ENCODE peak calls at places on chromosomes 16 and 17, in eight cellular contexts. Z is GM23338, Q is H1, P is K562, M is SK-N-SH, U is HCT116, N is HepG2, F is GM12878. H is an unnamed sample.
A peak's percentile ranks its signal among the peaks of the same experiment; 100 is the strongest.

GRCh38 chr16:29686740-29687327 is 7.9 kb downstream of the QPRT start:
- DNase-seq in Z (no peak), Q (no peak), P (no peak), M (no peak), U (no peak), N (no peak), F (no peak), H (no peak)

GRCh38 chr16:278863-279366 is 1.5 kb upstream of the ARHGDIG start:
- DNase-seq in Z (peak; percentile 70), Q (no peak), P (peak; percentile 81), M (no peak), U (no peak), N (peak; percentile 12), F (peak; percentile 8), H (peak; percentile 39)

GRCh38 chr17:67055041-67055443 is 10.7 kb downstream of the CACNG1 start:
- DNase-seq in Z (no peak), Q (no peak), P (no peak), M (no peak), U (no peak), N (no peak), F (no peak), H (no peak)

GRCh38 chr16:52439750-52440149 is 107.2 kb downstream of the TOX3 start:
- DNase-seq in Z (no peak), Q (no peak), P (no peak), M (no peak), U (no peak), N (no peak), F (no peak), H (no peak)

GRCh38 chr16:31876955-31877828 is 3.6 kb downstream of the ZNF267 start:
- DNase-seq in Z (no peak), Q (no peak), P (no peak), M (no peak), U (no peak), N (peak; percentile 87), F (peak; percentile 94), H (peak; percentile 83)

GRCh38 chr17:38958326-38958725 is 8.9 kb downstream of the FBXO47 start:
- DNase-seq in Z (no peak), Q (no peak), P (no peak), M (no peak), U (no peak), N (no peak), F (no peak), H (peak; percentile 53)

GRCh38 chr17:63431939-63432804 is 13.9 kb downstream of the CYB561 start:
- DNase-seq in Z (no peak), Q (no peak), P (peak; percentile 92), M (peak; percentile 92), U (no peak), N (peak; percentile 81), F (no peak), H (peak; percentile 49)

GRCh38 chr16:17831330-17831729 is 360.6 kb upstream of the XYLT1 start:
- DNase-seq in Z (peak; percentile 52), Q (no peak), P (no peak), M (no peak), U (no peak), N (no peak), F (no peak), H (no peak)

GRCh38 chr16:9135797-9136196 is 44.4 kb downstream of the HAPSTR1 start:
- DNase-seq in Z (no peak), Q (no peak), P (no peak), M (no peak), U (no peak), N (no peak), F (no peak), H (no peak)

GRCh38 chr17:79142375-79142774 is 67.8 kb downstream of the ENGASE start:
- DNase-seq in Z (no peak), Q (no peak), P (no peak), M (no peak), U (no peak), N (no peak), F (no peak), H (no peak)

GRCh38 chr17:15262291-15263205 is 2.6 kb downstream of the PMP22 start:
- DNase-seq in Z (peak; percentile 69), Q (no peak), P (peak; percentile 83), M (peak; percentile 84), U (peak; percentile 87), N (no peak), F (no peak), H (peak; percentile 63)

GRCh38 chr16:57981636-57982035 is 10.7 kb upstream of the CNGB1 start:
- DNase-seq in Z (no peak), Q (no peak), P (no peak), M (no peak), U (no peak), N (no peak), F (no peak), H (no peak)

GRCh38 chr16:60100371-60100770 is 1366.3 kb upstream of the GOT2 start:
- DNase-seq in Z (no peak), Q (no peak), P (no peak), M (no peak), U (no peak), N (no peak), F (no peak), H (no peak)

GRCh38 chr16:59601452-59601851 is 867.3 kb upstream of the GOT2 start:
- DNase-seq in Z (no peak), Q (no peak), P (no peak), M (no peak), U (no peak), N (no peak), F (no peak), H (no peak)

DNA sequence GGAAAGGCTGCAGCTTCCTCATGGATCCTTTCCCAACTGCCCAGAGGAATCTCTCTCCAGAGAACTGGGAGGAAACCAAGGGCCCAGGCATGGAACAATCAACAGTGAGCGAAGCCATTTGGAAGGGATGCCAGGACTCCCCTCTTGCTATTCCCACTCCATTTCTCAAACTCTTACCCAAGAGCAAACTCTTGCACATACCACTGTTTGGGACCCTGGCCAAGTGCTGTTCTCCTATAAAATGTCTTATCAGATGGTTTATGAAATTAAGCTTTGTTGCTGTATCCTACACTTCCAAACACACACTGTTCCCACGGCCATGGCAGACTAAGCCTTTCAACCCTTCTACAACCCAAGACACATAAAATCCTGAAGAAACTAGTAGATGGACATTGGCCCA is 48.3 kb upstream of the AXIN2 start:
- DNase-seq in Z (no peak), Q (no peak), P (no peak), M (no peak), U (no peak), N (no peak), F (no peak), H (no peak)
- TF ChIP-seq POLR2AphosphoS5 in Z (no peak), Q (no peak), P (no peak), M (no peak), U (no peak), N (no peak), F (no peak), H (no peak)

DNA sequence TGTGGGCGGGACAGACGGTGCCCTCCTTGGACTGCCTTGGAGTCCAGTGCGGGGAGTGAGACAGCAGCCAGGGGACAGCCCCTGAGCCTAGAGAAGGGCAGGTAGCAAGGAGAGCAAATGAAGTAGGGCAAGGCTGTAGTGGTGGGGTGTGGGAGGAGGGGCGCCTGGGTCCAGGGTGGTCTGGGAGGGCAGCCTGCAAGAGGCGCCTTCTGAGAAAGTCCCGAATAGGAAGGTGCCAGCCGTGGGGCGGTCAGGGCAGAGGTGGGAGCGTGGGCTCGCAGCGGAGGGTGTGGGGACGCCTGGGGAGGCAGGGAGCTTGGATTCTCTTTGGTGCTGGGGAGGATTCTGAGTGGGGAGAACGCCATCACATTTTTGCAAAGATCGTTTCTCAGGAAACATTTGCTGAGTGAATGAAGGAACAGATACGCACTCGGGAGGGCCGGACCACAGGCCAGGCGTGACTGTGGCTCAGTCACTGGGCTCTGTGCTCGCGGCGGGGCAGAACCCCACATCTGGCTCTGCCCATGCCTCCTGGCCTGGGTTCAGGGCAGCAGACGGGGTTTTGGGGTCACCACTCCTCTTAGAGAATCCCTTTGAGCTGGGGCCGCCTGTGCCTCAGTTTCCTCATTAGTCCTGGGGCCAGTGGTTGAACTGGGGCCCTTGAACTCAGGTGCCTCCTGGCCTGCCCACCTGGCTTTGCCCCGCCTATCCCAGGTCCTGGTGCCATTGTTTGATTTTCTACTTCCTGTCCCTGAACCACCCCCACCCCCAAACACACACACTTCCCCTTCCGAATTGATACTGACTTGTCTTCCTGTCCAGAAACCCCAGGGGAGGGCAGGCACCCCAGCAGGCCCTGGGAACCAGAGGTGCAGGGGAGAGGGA is 4.2 kb downstream of the SNN start:
- DNase-seq in Z (no peak), Q (no peak), P (no peak), M (no peak), U (no peak), N (no peak), F (peak; percentile 39), H (no peak)
- H3K4me2 ChIP-seq in Z (peak overlapping the region; percentile 26), Q (no peak overlapping the region), P (no peak overlapping the region), M (no peak overlapping the region), U (no peak overlapping the region), N (no peak overlapping the region), F (peak overlapping the region; percentile 93), H (no peak overlapping the region)

GRCh38 chr16:11085025-11085485 is 140.7 kb downstream of the CLEC16A start:
- DNase-seq in Z (no peak), Q (no peak), P (no peak), M (peak; percentile 67), U (no peak), N (no peak), F (no peak), H (no peak)

GRCh38 chr16:11080999-11081630 is 136.8 kb downstream of the CLEC16A start:
- DNase-seq in Z (no peak), Q (no peak), P (no peak), M (no peak), U (no peak), N (no peak), F (no peak), H (no peak)

GRCh38 chr16:11082108-11082859 is 137.9 kb downstream of the CLEC16A start:
- DNase-seq in Z (no peak), Q (no peak), P (no peak), M (no peak), U (no peak), N (no peak), F (no peak), H (no peak)

GRCh38 chr16:11084484-11085024 is 140.2 kb downstream of the CLEC16A start:
- DNase-seq in Z (no peak), Q (no peak), P (peak; percentile 43), M (no peak), U (peak; percentile 58), N (peak; percentile 23), F (no peak), H (no peak)

GRCh38 chr16:11082860-11083388 is 138.6 kb downstream of the CLEC16A start:
- DNase-seq in Z (no peak), Q (no peak), P (no peak), M (no peak), U (no peak), N (no peak), F (no peak), H (no peak)
- H3K4me1 ChIP-seq in Z (peaks cover 3% of the 10 kb centered on the region), Q (no peaks in the 10 kb centered on the region), P (peaks cover 21% of the 10 kb centered on the region), M (peaks cover 60% of the 10 kb centered on the region), U (peaks cover 72% of the 10 kb centered on the region), N (peaks cover 22% of the 10 kb centered on the region), F (peaks cover 24% of the 10 kb centered on the region), H (peaks cover 6% of the 10 kb centered on the region)

DNA sequence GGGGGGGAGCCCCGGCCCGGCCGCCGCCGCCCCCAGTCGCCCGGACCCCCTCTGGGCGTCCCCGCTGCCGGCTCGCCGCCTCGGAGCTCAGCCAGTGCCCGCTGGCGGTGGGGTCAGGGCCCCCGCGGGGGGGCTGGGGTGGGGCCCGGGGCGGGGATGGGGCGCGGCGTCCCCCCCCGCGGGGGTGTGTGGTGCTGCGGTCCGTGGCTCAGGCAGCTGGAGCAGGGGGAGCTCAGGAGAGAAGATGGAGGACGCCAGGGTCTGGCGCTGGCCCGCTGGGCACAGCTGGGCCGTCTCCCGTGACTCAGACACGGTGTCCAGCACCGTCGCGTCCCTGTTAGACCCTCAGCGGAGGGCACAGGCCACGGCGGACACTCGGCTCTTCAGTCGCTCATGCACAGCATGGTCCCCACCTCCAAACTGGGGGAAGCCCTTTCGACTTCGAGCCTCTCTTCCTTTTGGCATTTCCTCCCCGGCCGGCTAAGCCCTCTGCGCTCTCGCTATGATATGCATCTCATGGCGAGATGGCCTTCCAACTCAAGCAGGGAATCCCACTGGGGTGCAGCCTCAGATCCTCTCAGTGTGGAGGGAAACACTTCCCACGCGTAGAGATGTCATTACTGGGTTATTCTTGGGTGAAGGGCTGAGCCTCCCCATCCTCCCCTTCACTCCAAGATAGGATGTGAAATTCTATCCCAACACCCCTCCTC is 402 bp upstream of the VEZF1 start:
- DNase-seq in Z (peak; percentile 67), Q (no peak), P (peak; percentile 92), M (peak; percentile 98), U (peak; percentile 51), N (no peak), F (no peak), H (peak; percentile 69)
- TF ChIP-seq POLR2AphosphoS5 in Z (peak; percentile 66), Q (peak; percentile 90), P (no peak), M (peak; percentile 69), U (peak; percentile 87), N (peak; percentile 78), F (peak; percentile 92), H (peak; percentile 89)

H was measured in endothelial cell of umbilical vein.